ENCODE peak calls at places on chromosomes 6 and 20, in seven cellular contexts. N is AG04450, L is H9, S is mesendoderm, A is HCT116, K is A549, O is lower lobe of right lung. U is an unnamed sample.

GRCh38 chr6:136117081-136117480 is 133.0 kb downstream of the MTFR2 start:
- DNase-seq in L (no peak), S (no peak), A (no peak), K (no peak), N (no peak), O (no peak), U (no peak)

GRCh38 chr20:18638768-18639167 is 50.9 kb downstream of the DTD1 start:
- DNase-seq in K (no peak), O (no peak), A (no peak), L (no peak), S (no peak), N (no peak), U (no peak)

GRCh38 chr20:41169791-41170351 is 32.5 kb downstream of the PLCG1 start:
- DNase-seq in K (no peak), A (no peak), N (no peak), L (no peak), O (no peak), S (no peak), U (no peak)

GRCh38 chr6:2632368-2632767 is 118.4 kb downstream of the MYLK4 start:
- DNase-seq in L (no peak), S (no peak), N (no peak), O (no peak), A (no peak), K (no peak), U (no peak)

GRCh38 chr6:125962900-125963497 is 6.4 kb downstream of the HINT3 start:
- DNase-seq in L (no peak), O (no peak), N (no peak), A (no peak), S (peak; percentile 55), K (no peak), U (no peak)

GRCh38 chr6:163525926-163526325 is 111.4 kb downstream of the QKI start:
- DNase-seq in A (no peak), K (no peak), S (no peak), L (no peak), N (no peak), O (no peak), U (no peak)

GRCh38 chr6:150408842-150409241 is 40.0 kb downstream of the IYD start:
- DNase-seq in A (no peak), L (no peak), N (no peak), S (no peak), K (no peak), O (no peak), U (no peak)

GRCh38 chr20:50844430-50845100 is 49.7 kb downstream of the BCAS4 start:
- DNase-seq in S (no peak), K (peak; percentile 18), N (peak; percentile 49), L (no peak), O (no peak), A (peak; percentile 67), U (no peak)

GRCh38 chr20:62907377-62908317 is 18.7 kb downstream of the DIDO1 start:
- DNase-seq in L (peak; percentile 57), K (no peak), A (no peak), O (peak; percentile 41), N (no peak), S (peak; percentile 42), U (no peak)

GRCh38 chr20:39206899-39207564 is 244.9 kb downstream of the DHX35 start:
- DNase-seq in S (no peak), K (no peak), A (no peak), O (no peak), N (no peak), L (no peak), U (no peak)

GRCh38 chr6:167856999-167857660 is 30.4 kb downstream of the AFDN start:
- DNase-seq in L (no peak), K (no peak), N (no peak), O (no peak), S (peak; percentile 86), A (no peak), U (no peak)

GRCh38 chr20:48189177-48189576 is 403.9 kb upstream of the SULF2 start:
- DNase-seq in S (peak; percentile 64), A (peak; percentile 12), N (no peak), L (peak; percentile 49), O (no peak), K (peak; percentile 28), U (no peak)

DNA sequence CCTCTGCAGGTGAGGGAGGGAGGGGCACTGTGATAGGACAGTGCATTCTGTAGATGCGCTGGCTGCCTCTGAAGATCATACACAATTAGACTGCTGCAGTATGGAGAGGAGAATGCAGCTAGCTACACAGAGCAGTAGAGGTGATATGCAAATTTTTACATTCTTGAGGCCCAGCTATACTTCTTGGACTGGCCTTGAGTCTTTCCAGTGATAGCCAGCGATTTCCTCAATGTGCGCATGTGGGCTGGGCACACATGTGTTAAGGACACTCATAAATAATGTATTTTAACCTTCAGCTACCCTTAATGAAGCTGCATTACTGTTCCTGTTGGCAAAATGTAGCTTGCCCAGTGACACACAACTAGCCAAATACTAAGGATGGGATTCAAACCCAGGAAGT is 19.0 kb downstream of the TTPAL start:
- DNase-seq in N (no peak), O (no peak), K (no peak), L (no peak), A (no peak), S (no peak), U (no peak)
- H3K27ac ChIP-seq in N (peak overlapping the region; percentile 89), O (peak overlapping the region; percentile 0), K (peak overlapping the region; percentile 90), L (no peak overlapping the region), A (no peak overlapping the region), S (no peak overlapping the region), U (no peak overlapping the region)

GRCh38 chr6:140542858-140543257 is 1168.4 kb upstream of the CITED2 start:
- DNase-seq in A (no peak), K (no peak), N (no peak), S (no peak), O (no peak), L (no peak), U (no peak)
- H3K27ac ChIP-seq in A (no peak overlapping the region), K (no peak overlapping the region), N (no peak overlapping the region), S (no peak overlapping the region), O (no peak overlapping the region), L (no peak overlapping the region), U (no peak overlapping the region)

GRCh38 chr6:131898718-131899117 is 52.5 kb downstream of the CCN2 start:
- DNase-seq in L (no peak), K (no peak), S (peak; percentile 36), N (no peak), O (no peak), A (no peak), U (no peak)
- H3K27ac ChIP-seq in L (no peak overlapping the region), K (no peak overlapping the region), S (no peak overlapping the region), N (no peak overlapping the region), O (no peak overlapping the region), A (no peak overlapping the region), U (no peak overlapping the region)

GRCh38 chr6:113632220-113632864 is 224.8 kb upstream of the MARCKS start:
- DNase-seq in S (peak; percentile 38), A (peak; percentile 65), O (no peak), N (no peak), K (peak; percentile 41), L (no peak), U (no peak)

GRCh38 chr6:113630738-113631535 is 226.2 kb upstream of the MARCKS start:
- DNase-seq in N (no peak), O (no peak), S (no peak), K (no peak), A (no peak), L (no peak), U (no peak)

GRCh38 chr6:113629940-113630339 is 227.2 kb upstream of the MARCKS start:
- DNase-seq in N (no peak), A (no peak), S (no peak), L (no peak), O (no peak), K (no peak), U (no peak)

GRCh38 chr6:113631616-113632015 is 225.5 kb upstream of the MARCKS start:
- DNase-seq in S (no peak), A (no peak), N (no peak), L (no peak), K (no peak), O (no peak), U (no peak)

GRCh38 chr6:113630365-113630737 is 226.8 kb upstream of the MARCKS start:
- DNase-seq in N (no peak), S (no peak), A (no peak), O (no peak), K (no peak), L (no peak), U (no peak)
- H3K27ac ChIP-seq in N (no peak overlapping the region), S (no peak overlapping the region), A (no peak overlapping the region), O (peak overlapping the region; percentile 71), K (no peak overlapping the region), L (no peak overlapping the region), U (no peak overlapping the region)

GRCh38 chr20:17542481-17542880 is 11.3 kb upstream of the BFSP1 start:
- DNase-seq in L (no peak), A (no peak), N (no peak), K (no peak), O (no peak), S (no peak), U (no peak)
- H3K27ac ChIP-seq in L (no peak overlapping the region), A (no peak overlapping the region), N (no peak overlapping the region), K (no peak overlapping the region), O (peak overlapping the region; percentile 61), S (no peak overlapping the region), U (no peak overlapping the region)